ENCODE peak calls at places on chromosomes 11 and 22, in four cellular contexts. W is stromal cell of bone marrow, P is RWPE1, J is T-helper 9 cell. Q is an unnamed sample.

GRCh38 chr11:64202992-64203391 is 3.5 kb upstream of the FERMT3 start:
- DNase-seq in W (no peak), P (no peak), J (no peak), Q (no peak)

GRCh38 chr11:94002226-94002625 is 18.9 kb upstream of the HEPHL1 start:
- DNase-seq in W (peak), P (peak), J (no peak), Q (no peak)

GRCh38 chr22:42793848-42794405 is 63.1 kb downstream of the ARFGAP3 start:
- DNase-seq in W (no peak), P (no peak), J (no peak), Q (no peak)

GRCh38 chr22:36332623-36333331 is 55.0 kb downstream of the MYH9 start:
- DNase-seq in W (no peak), P (peak), J (peak), Q (no peak)

GRCh38 chr11:118527109-118527508 is at the start of gene TTC36:
- DNase-seq in W (no peak), P (no peak), J (no peak), Q (no peak)

GRCh38 chr22:27032121-27032761 is 374.9 kb downstream of the MIAT start:
- DNase-seq in W (no peak), P (no peak), J (no peak), Q (no peak)

GRCh38 chr22:43624144-43624998 is 187.7 kb downstream of the EFCAB6 start:
- DNase-seq in W (no peak), P (no peak), J (no peak), Q (no peak)

GRCh38 chr11:128174465-128175101 is 412.8 kb downstream of the ETS1 start:
- DNase-seq in W (no peak), P (no peak), J (no peak), Q (no peak)

GRCh38 chr11:66768088-66768521 is 39.1 kb upstream of the SPTBN2 start:
- DNase-seq in W (peak), P (peak), J (no peak), Q (no peak)

GRCh38 chr11:69515271-69516245 is 34.1 kb downstream of the LINC01488 start:
- DNase-seq in W (no peak), P (no peak), J (no peak), Q (no peak)

GRCh38 chr11:70399681-70400112 is 1.4 kb downstream of the CTTN start:
- DNase-seq in W (peak), P (peak), J (no peak), Q (no peak)

GRCh38 chr11:7414729-7415536 is 70.4 kb upstream of the OLFML1 start:
- DNase-seq in W (no peak), P (no peak), J (no peak), Q (no peak)